ENCODE peak calls at places on chromosomes 2 and 18, in four cellular contexts. A is K562, U is HepG2, T is H1. G is an unnamed sample. For H3K27me3, the result is how much of the 10 kb centered on the place peaks cover.

GRCh38 chr2:136764397-136765255 is 719 bp upstream of the THSD7B start:
- DNase-seq in U (no peak), T (no peak), A (no peak), G (no peak)

GRCh38 chr2:31415421-31415820 is 879 bp upstream of the XDH start:
- DNase-seq in U (no peak), A (no peak), T (no peak), G (no peak)

GRCh38 chr2:190466819-190467444 is 58.8 kb downstream of the MFSD6 start:
- DNase-seq in A (no peak), U (peak), T (no peak), G (no peak)

GRCh38 chr2:226063704-226064390 is 664.3 kb downstream of the NYAP2 start:
- DNase-seq in T (no peak), A (no peak), U (no peak), G (no peak)

GRCh38 chr2:102126660-102127059 is 15.9 kb upstream of the IL1R1 start:
- DNase-seq in U (no peak), T (no peak), A (no peak), G (no peak)

GRCh38 chr18:12765127-12765526 is 62.3 kb downstream of the PSMG2 start:
- DNase-seq in T (no peak), U (no peak), A (no peak), G (no peak)

GRCh38 chr18:57110295-57110694 is 36.6 kb upstream of the BOD1L2 start:
- DNase-seq in T (no peak), A (no peak), U (no peak), G (no peak)

GRCh38 chr18:44758821-44759624 is 78.3 kb downstream of the SETBP1 start:
- DNase-seq in T (no peak), A (no peak), U (no peak), G (no peak)

GRCh38 chr2:26561918-26562810 is 79.0 kb downstream of the CIB4 start:
- DNase-seq in U (peak), A (peak), T (no peak), G (peak)

GRCh38 chr2:234422895-234423505 is 73.9 kb downstream of the ARL4C start:
- DNase-seq in T (no peak), U (no peak), A (no peak), G (no peak)

GRCh38 chr2:126886201-126886905 is 12.3 kb upstream of the TEX51 start:
- DNase-seq in T (peak), A (peak), U (peak), G (peak)

GRCh38 chr2:237685408-237685807 is 58.0 kb downstream of the LRRFIP1 start:
- DNase-seq in A (no peak), T (no peak), U (peak), G (no peak)

GRCh38 chr2:103667335-103667884 is 905.6 kb downstream of the TMEM182 start:
- DNase-seq in U (no peak), T (no peak), A (no peak), G (no peak)

GRCh38 chr2:188909036-188909435 is 65.1 kb upstream of the COL3A1 start:
- DNase-seq in T (no peak), A (no peak), U (no peak), G (no peak)

GRCh38 chr18:75360206-75360605 is 67.3 kb downstream of the SMIM21 start:
- DNase-seq in U (no peak), A (no peak), T (no peak), G (no peak)

GRCh38 chr2:162475661-162476060 is 131.7 kb downstream of the GCA start:
- DNase-seq in T (no peak), U (no peak), A (no peak), G (no peak)

GRCh38 chr2:135820003-135820618 is 16.9 kb downstream of the LCT start:
- DNase-seq in U (no peak), T (no peak), A (no peak), G (no peak)

GRCh38 chr2:105738658-105739051 is 6.1 kb upstream of the NCK2 start:
- DNase-seq in U (no peak), T (no peak), A (no peak), G (no peak)
- TF ChIP-seq JUN in U (no peak), T (no peak), A (no peak), G (no peak)

GRCh38 chr2:181197140-181197760 is 216.8 kb downstream of the UBE2E3 start:
- DNase-seq in T (no peak), A (no peak), U (no peak), G (no peak)

GRCh38 chr2:181193550-181193949 is 213.1 kb downstream of the UBE2E3 start:
- DNase-seq in T (no peak), U (no peak), A (no peak), G (no peak)

GRCh38 chr2:181203412-181203811 is 223.0 kb downstream of the UBE2E3 start:
- DNase-seq in U (no peak), A (no peak), T (no peak), G (peak)

GRCh38 chr2:181196401-181196800 is 216.0 kb downstream of the UBE2E3 start:
- DNase-seq in A (no peak), T (no peak), U (no peak), G (no peak)

GRCh38 chr2:181198188-181198864 is 217.9 kb downstream of the UBE2E3 start:
- DNase-seq in U (no peak), T (no peak), A (no peak), G (no peak)
- TF ChIP-seq CTCF in U (no peak), T (no peak), A (no peak), G (no peak)

DNA sequence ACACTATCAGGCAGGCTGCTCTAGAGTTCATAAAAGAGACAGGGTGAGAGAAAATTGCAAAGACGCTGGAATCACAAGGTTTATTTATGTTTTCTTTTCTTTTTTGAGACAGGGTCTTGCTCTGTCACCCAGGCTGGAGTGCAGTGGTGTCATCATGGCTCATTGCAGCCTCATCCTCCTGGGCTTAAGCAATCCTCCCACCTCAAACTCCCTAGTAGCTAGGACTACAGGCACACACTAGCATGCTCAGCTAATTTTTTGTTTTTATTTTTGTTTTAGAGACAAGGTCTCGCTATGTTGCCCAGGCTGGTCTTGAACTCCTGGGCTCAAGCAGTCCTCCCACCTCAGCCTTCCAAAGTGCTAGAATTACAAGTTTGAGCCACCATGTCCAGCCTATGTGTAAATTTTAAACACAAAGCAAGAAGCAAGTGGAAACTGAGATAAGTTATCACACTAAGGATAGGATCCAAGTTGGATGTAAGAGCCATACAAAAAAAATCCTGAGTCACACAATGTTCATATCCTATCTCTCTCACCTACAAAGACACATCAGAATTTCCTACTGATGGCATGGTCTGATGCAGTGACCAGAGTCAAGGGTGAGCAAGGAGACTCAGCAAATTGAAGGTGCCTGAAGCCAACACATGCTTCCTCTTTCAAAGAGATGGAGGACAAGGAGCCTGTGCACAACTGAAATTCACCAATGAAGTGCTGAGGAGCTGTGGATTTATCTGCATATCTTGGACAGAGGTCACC is 31.4 kb downstream of the MYL12B start:
- DNase-seq in T (no peak), A (no peak), U (no peak), G (no peak)
- H3K27me3 ChIP-seq in T (under half), A (under half), U (under half), G (under half)

DNA sequence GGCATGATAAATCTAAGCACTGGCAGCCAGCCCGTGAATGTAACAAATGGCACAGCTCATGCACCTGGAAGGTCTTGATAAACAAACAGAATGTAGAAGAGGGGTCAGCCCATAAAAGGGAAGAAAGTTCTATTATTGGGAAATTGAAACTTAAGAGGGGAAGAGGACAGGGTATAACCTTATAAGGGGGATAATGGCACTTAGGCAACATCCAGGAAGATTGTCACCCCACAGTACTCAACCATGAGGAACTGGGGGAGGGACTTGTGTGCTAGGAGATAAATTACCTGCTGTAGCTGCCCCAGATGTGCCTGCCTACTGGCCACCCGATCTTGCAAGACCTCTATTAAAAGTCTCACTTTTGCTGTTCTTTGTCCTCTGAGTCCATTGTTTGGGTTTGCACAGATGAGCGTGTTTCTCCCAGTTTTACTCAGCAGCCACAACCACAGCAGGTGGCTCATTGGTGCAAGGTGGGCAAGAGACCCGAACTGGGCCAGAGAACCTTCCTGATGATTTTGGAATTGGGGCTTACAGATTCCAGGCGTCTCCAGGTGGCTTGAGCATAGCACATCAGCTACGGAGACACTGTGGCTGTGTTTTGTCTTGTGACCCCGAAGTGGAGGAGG is 79.0 kb upstream of the TAF1B start:
- DNase-seq in U (no peak), T (no peak), A (no peak), G (no peak)
- TF ChIP-seq JUN in U (no peak), T (no peak), A (no peak), G (no peak)

G was measured in endothelial cell of umbilical vein.